ENCODE peak calls at places on chromosomes 13 and 19, in six cellular contexts. One of them, this sample, is unnamed.

GRCh38 chr19:28990522-28990921 is 222.4 kb downstream of the UQCRFS1 start:
- DNase-seq in hepatocyte: no peak
- DNase-seq in pancreas: no peak
- DNase-seq in fibroblast of lung: no peak
- DNase-seq in psoas muscle: no peak
- DNase-seq in SJSA1: no peak
- DNase-seq in this sample: no peak

GRCh38 chr13:38883783-38884182 is 106.8 kb downstream of the STOML3 start:
- DNase-seq in hepatocyte: no peak
- DNase-seq in pancreas: no peak
- DNase-seq in fibroblast of lung: peak
- DNase-seq in psoas muscle: no peak
- DNase-seq in SJSA1: no peak
- DNase-seq in this sample: no peak

GRCh38 chr19:38993271-38993670 is 17.7 kb upstream of the FBXO17 start:
- DNase-seq in hepatocyte: peak
- DNase-seq in pancreas: no peak
- DNase-seq in fibroblast of lung: peak
- DNase-seq in psoas muscle: no peak
- DNase-seq in SJSA1: no peak
- DNase-seq in this sample: no peak

GRCh38 chr13:63184693-63185092 is 1769.0 kb upstream of the PCDH20 start:
- DNase-seq in hepatocyte: no peak
- DNase-seq in pancreas: no peak
- DNase-seq in fibroblast of lung: peak
- DNase-seq in psoas muscle: no peak
- DNase-seq in SJSA1: no peak
- DNase-seq in this sample: no peak

GRCh38 chr13:60654405-60654804 is 257.4 kb downstream of the TDRD3 start:
- DNase-seq in hepatocyte: peak
- DNase-seq in pancreas: peak
- DNase-seq in fibroblast of lung: peak
- DNase-seq in psoas muscle: no peak
- DNase-seq in SJSA1: no peak
- DNase-seq in this sample: no peak

GRCh38 chr19:43501661-43502418 is 2.7 kb downstream of the PHLDB3 start:
- DNase-seq in hepatocyte: no peak
- DNase-seq in pancreas: no peak
- DNase-seq in fibroblast of lung: no peak
- DNase-seq in psoas muscle: no peak
- DNase-seq in SJSA1: no peak
- DNase-seq in this sample: no peak

GRCh38 chr19:16070366-16070990 is 5.8 kb upstream of the TPM4 start:
- DNase-seq in hepatocyte: no peak
- DNase-seq in pancreas: no peak
- DNase-seq in fibroblast of lung: no peak
- DNase-seq in psoas muscle: peak
- DNase-seq in SJSA1: no peak
- DNase-seq in this sample: peak

GRCh38 chr19:55692681-55693081 is 17.7 kb downstream of the EPN1 start:
- DNase-seq in hepatocyte: no peak
- DNase-seq in pancreas: no peak
- DNase-seq in fibroblast of lung: no peak
- DNase-seq in psoas muscle: peak
- DNase-seq in SJSA1: no peak
- DNase-seq in this sample: no peak

GRCh38 chr13:24670927-24671326 is 9.3 kb upstream of the ATP12A start:
- DNase-seq in hepatocyte: peak
- DNase-seq in pancreas: peak
- DNase-seq in fibroblast of lung: peak
- DNase-seq in psoas muscle: no peak
- DNase-seq in SJSA1: no peak
- DNase-seq in this sample: no peak

GRCh38 chr13:113022391-113023216 is 53.6 kb downstream of the MCF2L start:
- DNase-seq in hepatocyte: peak
- DNase-seq in pancreas: no peak
- DNase-seq in fibroblast of lung: no peak
- DNase-seq in psoas muscle: no peak
- DNase-seq in SJSA1: no peak
- DNase-seq in this sample: no peak

GRCh38 chr13:31022491-31022890 is 90.0 kb downstream of the TEX26 start:
- DNase-seq in hepatocyte: no peak
- DNase-seq in pancreas: no peak
- DNase-seq in fibroblast of lung: no peak
- DNase-seq in psoas muscle: no peak
- DNase-seq in SJSA1: no peak
- DNase-seq in this sample: no peak

GRCh38 chr13:114132419-114133121 is at the start of gene RASA3:
- DNase-seq in hepatocyte: peak
- DNase-seq in pancreas: peak
- DNase-seq in fibroblast of lung: peak
- DNase-seq in psoas muscle: peak
- DNase-seq in SJSA1: peak
- DNase-seq in this sample: no peak

GRCh38 chr13:49450105-49450819 is 6.2 kb downstream of the SETDB2 start:
- DNase-seq in hepatocyte: no peak
- DNase-seq in pancreas: no peak
- DNase-seq in fibroblast of lung: no peak
- DNase-seq in psoas muscle: no peak
- DNase-seq in SJSA1: no peak
- DNase-seq in this sample: no peak

GRCh38 chr19:38059897-38060296 is 152.9 kb downstream of the SIPA1L3 start:
- DNase-seq in hepatocyte: no peak
- DNase-seq in pancreas: no peak
- DNase-seq in fibroblast of lung: no peak
- DNase-seq in psoas muscle: no peak
- DNase-seq in SJSA1: no peak
- DNase-seq in this sample: no peak

GRCh38 chr13:20148501-20149183 is 12.2 kb downstream of the GJA3 start:
- DNase-seq in hepatocyte: no peak
- DNase-seq in pancreas: no peak
- DNase-seq in fibroblast of lung: no peak
- DNase-seq in psoas muscle: no peak
- DNase-seq in SJSA1: no peak
- DNase-seq in this sample: no peak

GRCh38 chr13:35712907-35713685 is 236.6 kb upstream of the MAB21L1 start:
- DNase-seq in hepatocyte: peak
- DNase-seq in pancreas: no peak
- DNase-seq in fibroblast of lung: peak
- DNase-seq in psoas muscle: no peak
- DNase-seq in SJSA1: peak
- DNase-seq in this sample: no peak

GRCh38 chr13:37226966-37227365 is 121.5 kb upstream of the CSNK1A1L start:
- DNase-seq in hepatocyte: no peak
- DNase-seq in pancreas: no peak
- DNase-seq in fibroblast of lung: peak
- DNase-seq in psoas muscle: no peak
- DNase-seq in SJSA1: no peak
- DNase-seq in this sample: no peak

DNA sequence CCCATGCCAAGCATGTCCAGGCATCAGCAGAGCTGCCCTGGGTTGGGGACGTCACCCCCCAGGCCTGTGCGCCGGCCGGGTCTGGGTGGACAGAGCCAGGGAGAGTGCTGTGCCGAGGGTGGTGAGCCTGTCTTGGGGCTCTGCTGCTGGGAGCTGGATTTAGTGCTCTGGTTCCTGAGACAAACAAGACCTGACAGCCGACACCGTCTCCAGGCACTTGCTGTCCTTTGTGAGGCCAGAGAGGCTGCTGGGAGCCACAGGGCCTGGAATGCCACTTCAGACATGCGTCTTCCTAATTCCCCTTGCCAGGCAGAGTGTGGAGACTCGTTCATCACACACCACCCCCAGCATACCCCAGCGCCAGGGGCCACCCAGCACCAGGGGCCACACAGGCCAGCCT is 165.8 kb downstream of the KDM4B start:
- DNase-seq in hepatocyte: no peak
- DNase-seq in pancreas: no peak
- DNase-seq in fibroblast of lung: no peak
- DNase-seq in psoas muscle: no peak
- DNase-seq in SJSA1: no peak
- DNase-seq in this sample: no peak
- H3K27ac ChIP-seq in hepatocyte: no peak
- H3K27ac ChIP-seq in pancreas: no peak
- H3K27ac ChIP-seq in fibroblast of lung: no peak
- H3K27ac ChIP-seq in psoas muscle: no peak
- H3K27ac ChIP-seq in SJSA1: no peak
- H3K27ac ChIP-seq in this sample: no peak

DNA sequence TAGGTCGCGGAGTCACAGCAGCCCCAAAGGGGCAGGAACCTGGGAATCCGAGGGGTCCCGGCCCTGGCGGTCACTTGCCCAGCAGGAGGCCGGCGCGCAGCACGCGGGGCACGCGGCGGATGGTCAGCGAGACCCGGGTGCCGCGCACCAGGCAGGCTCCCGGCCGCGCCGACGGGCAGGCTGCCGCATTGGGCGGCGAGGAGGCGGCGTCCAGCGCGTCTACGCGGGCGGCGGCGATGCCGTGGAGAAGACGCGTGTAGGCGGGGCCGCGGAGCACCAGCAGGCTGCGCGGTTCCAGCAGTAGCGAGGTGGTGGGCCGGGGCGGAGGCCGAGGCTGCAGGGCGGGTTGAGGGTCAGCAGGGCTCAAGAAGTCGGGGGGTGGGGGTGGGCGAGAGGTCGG is 607 bp upstream of the SYNE4 start:
- DNase-seq in hepatocyte: peak
- DNase-seq in pancreas: peak
- DNase-seq in fibroblast of lung: peak
- DNase-seq in psoas muscle: peak
- DNase-seq in SJSA1: no peak
- DNase-seq in this sample: no peak
- H3K27ac ChIP-seq in hepatocyte: peak
- H3K27ac ChIP-seq in pancreas: peak
- H3K27ac ChIP-seq in fibroblast of lung: no peak
- H3K27ac ChIP-seq in psoas muscle: no peak
- H3K27ac ChIP-seq in SJSA1: no peak
- H3K27ac ChIP-seq in this sample: no peak

GRCh38 chr13:45596800-45597484 is 18.6 kb downstream of the ERICH6B start:
- DNase-seq in hepatocyte: no peak
- DNase-seq in pancreas: no peak
- DNase-seq in fibroblast of lung: no peak
- DNase-seq in psoas muscle: no peak
- DNase-seq in SJSA1: no peak
- DNase-seq in this sample: no peak
- H3K27ac ChIP-seq in hepatocyte: no peak
- H3K27ac ChIP-seq in pancreas: no peak
- H3K27ac ChIP-seq in fibroblast of lung: no peak
- H3K27ac ChIP-seq in psoas muscle: no peak
- H3K27ac ChIP-seq in SJSA1: no peak
- H3K27ac ChIP-seq in this sample: no peak

DNA sequence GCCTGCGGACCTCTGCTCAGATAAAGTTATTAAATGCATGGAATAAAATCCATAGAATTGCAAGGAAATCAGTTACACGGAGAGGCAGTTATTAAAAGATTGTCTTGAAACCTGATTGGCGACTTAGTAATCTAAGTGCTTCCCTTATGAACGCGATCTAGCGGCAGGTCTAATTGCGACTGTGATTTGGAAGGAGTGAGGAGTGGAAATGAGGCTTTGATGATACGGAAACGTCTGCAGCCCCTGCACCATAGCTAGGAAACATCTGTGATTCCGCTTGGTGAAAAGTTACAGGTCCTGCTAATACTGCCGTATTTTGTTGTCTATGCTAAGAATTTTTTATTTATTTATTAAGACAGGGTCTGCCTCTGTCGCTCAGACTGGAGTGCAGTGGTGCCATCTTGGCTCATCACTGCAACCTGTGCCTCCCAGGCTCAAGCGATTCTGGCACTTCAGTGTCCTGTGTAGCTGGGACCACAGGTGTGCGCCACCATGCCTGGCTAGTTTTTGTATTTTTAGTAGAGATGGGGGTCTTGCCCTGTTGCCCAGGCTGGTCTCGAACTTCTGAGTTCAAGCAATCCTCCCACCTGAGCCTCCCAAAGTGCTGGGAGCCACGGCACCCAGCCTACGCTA is 887 bp downstream of the NDUFS7 start:
- DNase-seq in hepatocyte: no peak
- DNase-seq in pancreas: no peak
- DNase-seq in fibroblast of lung: no peak
- DNase-seq in psoas muscle: no peak
- DNase-seq in SJSA1: no peak
- DNase-seq in this sample: no peak
- H3K27ac ChIP-seq in hepatocyte: no peak
- H3K27ac ChIP-seq in pancreas: peak
- H3K27ac ChIP-seq in fibroblast of lung: peak
- H3K27ac ChIP-seq in psoas muscle: peak
- H3K27ac ChIP-seq in SJSA1: no peak
- H3K27ac ChIP-seq in this sample: no peak

GRCh38 chr19:51407631-51408131 is 9.8 kb downstream of the SIGLEC10 start:
- DNase-seq in hepatocyte: peak
- DNase-seq in pancreas: no peak
- DNase-seq in fibroblast of lung: no peak
- DNase-seq in psoas muscle: no peak
- DNase-seq in SJSA1: no peak
- DNase-seq in this sample: no peak
- H3K27ac ChIP-seq in hepatocyte: no peak
- H3K27ac ChIP-seq in pancreas: no peak
- H3K27ac ChIP-seq in fibroblast of lung: no peak
- H3K27ac ChIP-seq in psoas muscle: no peak
- H3K27ac ChIP-seq in SJSA1: no peak
- H3K27ac ChIP-seq in this sample: no peak

DNA sequence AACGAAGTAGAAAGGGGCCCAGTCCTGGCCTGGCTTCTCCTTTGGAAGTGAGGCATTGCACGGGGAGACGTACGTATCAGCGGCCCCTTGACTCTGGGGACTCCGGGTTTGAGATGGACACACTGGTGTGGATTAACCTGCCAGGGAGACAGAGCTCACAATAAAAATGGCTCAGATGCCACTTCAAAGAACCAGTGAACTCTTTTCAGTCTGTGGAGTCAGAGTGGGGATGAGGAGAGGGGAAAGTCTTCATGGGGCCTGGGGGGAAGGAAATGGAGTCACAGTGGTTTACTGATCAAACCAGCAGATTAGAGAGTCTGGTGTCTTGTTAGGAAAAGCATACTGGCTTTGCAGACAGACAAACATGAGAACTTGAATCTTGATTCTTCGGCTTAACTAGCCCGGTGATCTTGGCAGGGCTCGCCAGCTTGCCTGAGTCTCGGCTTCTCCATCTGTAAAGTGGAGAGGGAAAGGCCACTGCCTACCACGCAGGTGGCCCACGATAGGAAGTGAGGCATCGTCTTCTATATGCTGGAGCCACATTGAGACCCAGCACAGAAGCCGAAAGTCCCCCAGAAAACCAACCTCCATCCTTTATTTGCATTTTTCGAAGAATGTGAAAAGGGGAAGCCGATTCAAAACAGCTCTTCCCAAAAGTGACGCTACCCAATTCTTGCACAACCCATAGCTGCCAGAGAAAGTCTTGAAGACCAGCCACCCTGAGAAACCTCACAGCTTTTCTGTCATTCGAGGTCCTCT is at the start of gene FFAR1:
- DNase-seq in hepatocyte: no peak
- DNase-seq in pancreas: peak
- DNase-seq in fibroblast of lung: no peak
- DNase-seq in psoas muscle: no peak
- DNase-seq in SJSA1: no peak
- DNase-seq in this sample: no peak
- H3K27ac ChIP-seq in hepatocyte: no peak
- H3K27ac ChIP-seq in pancreas: peak
- H3K27ac ChIP-seq in fibroblast of lung: no peak
- H3K27ac ChIP-seq in psoas muscle: no peak
- H3K27ac ChIP-seq in SJSA1: no peak
- H3K27ac ChIP-seq in this sample: no peak

GRCh38 chr19:4066682-4067395 is at the start of gene ZBTB7A:
- DNase-seq in hepatocyte: peak
- DNase-seq in pancreas: peak
- DNase-seq in fibroblast of lung: peak
- DNase-seq in psoas muscle: peak
- DNase-seq in SJSA1: peak
- DNase-seq in this sample: peak
- H3K27ac ChIP-seq in hepatocyte: peak
- H3K27ac ChIP-seq in pancreas: peak
- H3K27ac ChIP-seq in fibroblast of lung: peak
- H3K27ac ChIP-seq in psoas muscle: peak
- H3K27ac ChIP-seq in SJSA1: peak
- H3K27ac ChIP-seq in this sample: peak

This sample was measured in thoracic aorta.